ENCODE peak calls at places on chromosomes 2 and 18, in nine cellular contexts. X is effector memory CD4-positive, alpha-beta T cell; L is fibroblast of the aortic adventitia; J is activated T-helper 1 cell treated with Interleukin-2 at 50 U/mL for 16 hours; M is NCI-H774; N is GM12864; K is AG04450; R is AG10803; E is WTC11. I is an unnamed sample.

GRCh38 chr2:179106342-179107178 is 56.6 kb upstream of the CCDC141 start:
- DNase-seq in M (peak; percentile 94), K (peak; percentile 61), J (no peak), X (no peak), N (no peak), E (no peak), R (peak; percentile 91), L (peak; percentile 98), I (no peak)

GRCh38 chr2:73176881-73177644 is 25.3 kb upstream of the NOTO start:
- DNase-seq in N (no peak), J (peak; percentile 79), X (peak; percentile 73), E (peak; percentile 92), L (peak; percentile 77), R (peak; percentile 78), M (peak; percentile 75), K (peak; percentile 55), I (peak; percentile 91)

GRCh38 chr18:75066936-75067335 is 142.0 kb downstream of the PTGR3 start:
- DNase-seq in R (no peak), X (no peak), N (no peak), K (no peak), E (no peak), L (no peak), M (no peak), J (no peak), I (no peak)

GRCh38 chr2:96438589-96438988 is 66.6 kb downstream of the NEURL3 start:
- DNase-seq in M (no peak), X (no peak), R (no peak), N (no peak), K (no peak), J (no peak), L (no peak), E (no peak), I (no peak)

GRCh38 chr2:10665833-10666232 is 23.9 kb downstream of the NOL10 start:
- DNase-seq in L (no peak), N (no peak), K (no peak), R (no peak), J (no peak), E (no peak), X (no peak), M (no peak), I (no peak)

GRCh38 chr2:26706616-26707473 is 14.3 kb downstream of the KCNK3 start:
- DNase-seq in N (no peak), J (no peak), M (no peak), E (no peak), L (no peak), X (no peak), R (no peak), K (no peak), I (no peak)

GRCh38 chr2:119723784-119724467 is 35.8 kb upstream of the PTPN4 start:
- DNase-seq in J (no peak), X (no peak), M (no peak), R (no peak), E (no peak), N (no peak), K (no peak), L (no peak), I (no peak)

GRCh38 chr2:55992465-55992864 is 68.9 kb upstream of the EFEMP1 start:
- DNase-seq in K (peak; percentile 95), E (no peak), X (no peak), M (no peak), J (no peak), L (peak; percentile 100), R (peak; percentile 99), N (no peak), I (no peak)

GRCh38 chr2:96116879-96117533 is 635 bp upstream of the ADRA2B start:
- DNase-seq in L (peak; percentile 14), R (no peak), M (peak; percentile 36), J (peak; percentile 53), E (peak; percentile 65), N (no peak), X (peak; percentile 24), K (no peak), I (peak; percentile 78)

GRCh38 chr2:44895061-44895460 is 46.4 kb upstream of the SIX3 start:
- DNase-seq in N (no peak), E (no peak), J (no peak), X (no peak), L (peak; percentile 35), R (no peak), M (no peak), K (no peak), I (no peak)

GRCh38 chr2:167192833-167193232 is 304.6 kb downstream of the XIRP2 start:
- DNase-seq in J (no peak), E (no peak), K (peak; percentile 49), L (peak; percentile 92), M (no peak), X (no peak), N (no peak), R (peak; percentile 76), I (no peak)

I was measured in GM23338.